ENCODE peak calls at places on chromosomes 11 and 22, in ten cellular contexts. D is CD8-positive, alpha-beta T cell; Y is Peyer's patch; U is pancreas; R is esophagus squamous epithelium; O is fibroblast of lung; G is suprapubic skin; J is stomach; X is thoracic aorta; N is heart left ventricle. L is an unnamed sample.

GRCh38 chr11:121800704-121801516 is 315.1 kb downstream of the BLID start:
- DNase-seq in N (no peak), G (no peak), O (peak), R (no peak), J (no peak), D (no peak), U (no peak), Y (no peak), X (no peak), L (peak)

GRCh38 chr11:2942872-2943710 is 13.9 kb upstream of the PHLDA2 start:
- DNase-seq in Y (no peak), D (no peak), O (no peak), N (no peak), J (no peak), U (no peak), R (no peak), X (no peak), G (no peak), L (no peak)

GRCh38 chr22:31075961-31076360 is 5.2 kb upstream of the SMTN start:
- DNase-seq in Y (peak), R (no peak), O (peak), G (peak), U (peak), N (peak), X (peak), J (peak), D (no peak), L (peak)

GRCh38 chr11:67626970-67627369 is 2.8 kb downstream of the NUDT8 start:
- DNase-seq in N (no peak), G (no peak), Y (peak), R (no peak), J (no peak), D (no peak), U (no peak), O (no peak), X (no peak), L (no peak)

GRCh38 chr22:49040111-49040510 is 787.6 kb downstream of the BRD1 start:
- DNase-seq in G (no peak), U (no peak), O (no peak), D (no peak), Y (no peak), J (no peak), N (no peak), X (no peak), R (no peak), L (no peak)

GRCh38 chr11:1906146-1906545 is 13.4 kb upstream of the TNNT3 start:
- DNase-seq in U (no peak), X (no peak), Y (no peak), N (no peak), R (no peak), J (no peak), D (no peak), G (no peak), O (no peak), L (no peak)

GRCh38 chr11:12677131-12677530 is 2.9 kb downstream of the TEAD1 start:
- DNase-seq in U (no peak), O (peak), X (no peak), J (no peak), D (no peak), R (no peak), N (no peak), G (no peak), Y (no peak), L (no peak)

GRCh38 chr11:61361237-61361636 is 445 bp downstream of the CYB561A3 start:
- DNase-seq in U (no peak), R (no peak), D (no peak), G (no peak), O (no peak), N (no peak), X (no peak), J (no peak), Y (no peak), L (no peak)

GRCh38 chr11:72818971-72819370 is 4.8 kb downstream of the ATG16L2 start:
- DNase-seq in J (no peak), D (no peak), O (no peak), R (no peak), U (no peak), N (no peak), G (no peak), X (no peak), Y (no peak), L (no peak)

GRCh38 chr22:25183959-25184619 is 15.6 kb upstream of the CRYBB3 start:
- DNase-seq in R (no peak), J (no peak), X (no peak), G (no peak), D (no peak), Y (no peak), N (no peak), U (no peak), O (no peak), L (no peak)

GRCh38 chr11:43643898-43644625 is 36.5 kb upstream of the HSD17B12 start:
- DNase-seq in D (peak), X (peak), J (peak), G (peak), N (peak), O (peak), R (peak), U (peak), Y (peak), L (peak)

GRCh38 chr11:69304258-69304657 is 10.3 kb downstream of the MYEOV start:
- DNase-seq in U (no peak), O (no peak), N (no peak), D (no peak), Y (no peak), X (no peak), J (no peak), G (no peak), R (no peak), L (no peak)

GRCh38 chr22:49298834-49299750 is 528.6 kb downstream of the BRD1 start:
- DNase-seq in Y (peak), O (no peak), U (no peak), R (no peak), J (peak), G (peak), N (no peak), X (no peak), D (peak), L (peak)

GRCh38 chr11:35063453-35063852 is 75.5 kb upstream of the CD44 start:
- DNase-seq in G (no peak), J (no peak), O (no peak), X (no peak), U (no peak), Y (no peak), D (no peak), R (no peak), N (no peak), L (no peak)

GRCh38 chr11:1863352-1864215 is 10.7 kb downstream of the LSP1 start:
- DNase-seq in R (no peak), Y (no peak), U (peak), X (peak), O (peak), J (peak), G (peak), D (no peak), N (peak), L (peak)

GRCh38 chr22:35911877-35912276 is 116.7 kb downstream of the RBFOX2 start:
- DNase-seq in R (no peak), N (no peak), O (no peak), J (no peak), Y (no peak), X (no peak), G (no peak), U (no peak), D (no peak), L (no peak)

GRCh38 chr11:70225629-70226582 is 22.8 kb downstream of the FADD start:
- DNase-seq in Y (peak), D (no peak), O (peak), G (no peak), R (no peak), N (no peak), J (peak), U (no peak), X (no peak), L (no peak)

GRCh38 chr11:64250875-64251721 is at the start of gene PLCB3:
- DNase-seq in R (no peak), D (peak), X (no peak), Y (peak), U (peak), O (peak), G (no peak), J (peak), N (no peak), L (no peak)

GRCh38 chr11:60641940-60642339 is 57.5 kb upstream of the MS4A8 start:
- DNase-seq in D (no peak), X (no peak), R (no peak), Y (no peak), U (no peak), O (no peak), G (no peak), J (no peak), N (no peak), L (no peak)

GRCh38 chr11:44634401-44635281 is 69.2 kb downstream of the CD82 start:
- DNase-seq in O (peak), J (peak), X (peak), R (no peak), D (peak), Y (peak), U (peak), N (peak), G (peak), L (no peak)

GRCh38 chr22:22515890-22516289 is 4.2 kb downstream of the ZNF280A start:
- DNase-seq in R (no peak), J (no peak), U (no peak), O (no peak), X (no peak), N (no peak), Y (no peak), D (no peak), G (no peak), L (no peak)

GRCh38 chr22:22516992-22517391 is 3.1 kb downstream of the ZNF280A start:
- DNase-seq in U (no peak), N (no peak), G (no peak), J (no peak), R (no peak), Y (no peak), D (no peak), X (no peak), O (no peak), L (no peak)

GRCh38 chr22:22507743-22508273 is 734 bp downstream of the ZNF280B start:
- DNase-seq in D (no peak), Y (no peak), J (no peak), U (no peak), N (no peak), R (no peak), O (no peak), X (no peak), G (no peak), L (no peak)

GRCh38 chr22:22508274-22509176 is at the start of gene ZNF280B:
- DNase-seq in G (no peak), Y (peak), N (peak), J (peak), R (peak), D (peak), O (peak), X (no peak), U (peak), L (no peak)

GRCh38 chr22:22513619-22514018 is 5.1 kb upstream of the ZNF280B start:
- DNase-seq in O (no peak), Y (no peak), N (no peak), G (no peak), R (no peak), U (no peak), X (no peak), J (no peak), D (no peak), L (no peak)
- H3K27ac ChIP-seq in O (no peak), Y (no peak), N (no peak), G (no peak), R (no peak), U (no peak), X (no peak), J (no peak), D (no peak), L (no peak)

GRCh38 chr11:19467904-19468303 is 227.2 kb upstream of the E2F8 start:
- DNase-seq in J (no peak), G (no peak), U (no peak), R (no peak), X (no peak), O (no peak), N (no peak), Y (no peak), D (no peak), L (no peak)
- H3K4me3 ChIP-seq in J (no peak), G (no peak), U (no peak), R (no peak), X (no peak), O (no peak), N (no peak), Y (no peak), D (no peak), L (no peak)

DNA sequence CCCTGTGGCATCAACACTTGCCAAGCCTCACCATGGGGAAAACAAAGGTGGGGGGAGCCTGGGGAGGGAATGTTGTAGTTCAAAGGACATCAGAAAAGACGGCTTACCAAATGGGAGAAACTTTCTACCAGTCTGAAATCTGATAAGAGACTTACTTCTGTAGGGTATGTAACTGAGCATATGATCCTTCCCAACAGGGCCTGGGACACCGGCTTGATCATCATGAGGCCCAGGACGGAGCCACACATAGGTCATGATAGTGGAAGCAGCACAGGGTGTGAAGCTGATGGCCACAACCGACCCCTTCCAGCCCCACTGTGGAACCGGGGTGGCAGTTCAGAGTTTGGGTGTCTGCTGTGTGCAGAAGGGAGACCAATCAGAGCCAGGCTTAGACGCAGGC is 51.1 kb downstream of the MICAL3 start:
- DNase-seq in X (no peak), N (no peak), G (no peak), O (no peak), J (no peak), D (no peak), R (no peak), U (no peak), Y (no peak), L (no peak)
- H3K27ac ChIP-seq in X (no peak), N (no peak), G (no peak), O (peak), J (no peak), D (no peak), R (peak), U (peak), Y (no peak), L (peak)

GRCh38 chr11:122863704-122864326 is 18.7 kb upstream of the JHY start:
- DNase-seq in U (peak), Y (peak), J (no peak), X (no peak), O (peak), D (no peak), R (no peak), N (no peak), G (no peak), L (peak)
- H3K4me3 ChIP-seq in U (no peak), Y (no peak), J (no peak), X (peak), O (no peak), D (no peak), R (no peak), N (no peak), G (no peak), L (no peak)